ENCODE peak calls at places on chromosome 14, in six cellular contexts. D, P, E, X, A and R are unnamed samples.

GRCh38 chr14:61420326-61420725 is 98.9 kb downstream of the PRKCH start:
- DNase-seq in D (no peak), P (no peak), E (peak; percentile 65), X (peak; percentile 43), A (no peak), R (no peak)

GRCh38 chr14:45198551-45198950 is 54.5 kb downstream of the MIS18BP1 start:
- DNase-seq in D (no peak), P (no peak), E (no peak), X (no peak), A (no peak), R (peak; percentile 72)

GRCh38 chr14:78721756-78722455 is 551.7 kb downstream of the NRXN3 start:
- DNase-seq in D (no peak), P (no peak), E (no peak), X (no peak), A (peak; percentile 28), R (no peak)

GRCh38 chr14:71665157-71665556 is 267.1 kb upstream of the RGS6 start:
- DNase-seq in D (no peak), P (no peak), E (no peak), X (peak; percentile 39), A (no peak), R (peak; percentile 80)

GRCh38 chr14:92687681-92688433 is 60.6 kb downstream of the LGMN start:
- DNase-seq in D (peak; percentile 59), P (peak; percentile 61), E (peak; percentile 67), X (peak; percentile 33), A (peak; percentile 88), R (no peak)

GRCh38 chr14:22505751-22506710 is 83.0 kb downstream of the DAD1 start:
- DNase-seq in D (no peak), P (no peak), E (no peak), X (no peak), A (no peak), R (no peak)

GRCh38 chr14:31895206-31895605 is 181.9 kb upstream of the ARHGAP5 start:
- DNase-seq in D (no peak), P (no peak), E (no peak), X (no peak), A (no peak), R (peak; percentile 74)

GRCh38 chr14:31339743-31340142 is 80.6 kb downstream of the HEATR5A start:
- DNase-seq in D (no peak), P (no peak), E (no peak), X (no peak), A (no peak), R (no peak)

GRCh38 chr14:92651106-92651792 is 97.2 kb downstream of the LGMN start:
- DNase-seq in D (peak; percentile 42), P (no peak), E (no peak), X (no peak), A (no peak), R (no peak)

GRCh38 chr14:91835920-91836843 is 31.2 kb downstream of the TC2N start:
- DNase-seq in D (peak; percentile 96), P (peak; percentile 86), E (peak; percentile 95), X (no peak), A (peak; percentile 93), R (no peak)

GRCh38 chr14:51455041-51455835 is 196.5 kb upstream of the FRMD6 start:
- DNase-seq in D (no peak), P (no peak), E (no peak), X (no peak), A (no peak), R (no peak)

GRCh38 chr14:95474941-95475340 is 41.5 kb downstream of the SYNE3 start:
- DNase-seq in D (no peak), P (no peak), E (no peak), X (no peak), A (no peak), R (no peak)

GRCh38 chr14:67251573-67252226 is 10.5 kb downstream of the PALS1 start:
- DNase-seq in D (no peak), P (no peak), E (no peak), X (no peak), A (no peak), R (peak; percentile 66)

GRCh38 chr14:72439707-72440106 is 454.2 kb downstream of the DPF3 start:
- DNase-seq in D (no peak), P (no peak), E (no peak), X (no peak), A (no peak), R (no peak)

GRCh38 chr14:61601923-61602732 is 93.2 kb upstream of the HIF1A start:
- DNase-seq in D (no peak), P (no peak), E (peak; percentile 28), X (no peak), A (peak; percentile 84), R (no peak)

DNA sequence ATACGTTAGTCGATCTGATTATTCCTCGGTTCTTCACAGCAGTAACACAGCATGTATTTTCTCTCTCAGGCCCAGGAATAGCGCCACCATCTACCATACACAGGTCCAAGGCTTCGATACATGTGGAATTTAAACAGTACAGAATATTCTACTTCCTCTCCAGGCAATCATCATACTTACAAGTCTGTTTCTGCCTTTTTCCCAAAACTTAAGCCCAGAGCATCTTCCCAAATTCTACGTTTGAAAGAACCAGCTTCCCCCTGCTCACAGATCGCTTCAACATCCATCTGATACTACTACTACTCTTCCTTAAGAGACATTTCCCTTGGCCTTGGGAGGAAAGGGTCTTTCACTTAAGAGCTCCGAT is 626 bp downstream of the TXNDC16 start:
- DNase-seq in D (peak; percentile 15), P (peak; percentile 42), E (peak; percentile 6), X (peak; percentile 62), A (peak; percentile 25), R (peak; percentile 44)
- TF ChIP-seq CTCF in D (no peak), P (peak; percentile 48), E (no peak), X (peak; percentile 15), A (peak; percentile 38), R (peak; percentile 34)

DNA sequence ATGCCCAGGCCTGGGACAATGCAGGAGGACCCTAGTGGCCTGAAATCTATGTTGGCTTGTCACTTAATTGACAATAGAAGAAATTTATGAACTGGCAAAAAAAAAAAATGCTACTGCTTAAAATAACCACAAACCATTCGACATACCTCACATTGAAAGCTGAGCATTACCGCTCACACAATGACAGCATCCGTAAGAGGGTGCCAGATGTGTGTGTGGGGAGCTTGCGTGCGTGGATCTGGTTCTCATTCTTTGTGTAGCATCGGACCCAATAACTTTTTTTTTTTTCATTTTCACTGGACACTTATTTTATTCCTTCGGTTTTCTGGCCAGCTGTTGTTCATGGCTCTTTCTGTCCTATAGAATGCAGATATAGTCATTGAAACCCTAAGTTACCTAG is 216.7 kb downstream of the VRK1 start:
- DNase-seq in D (no peak), P (no peak), E (no peak), X (no peak), A (no peak), R (no peak)
- TF ChIP-seq CTCF in D (no peak), P (no peak), E (no peak), X (no peak), A (no peak), R (no peak)

GRCh38 chr14:49464885-49465284 is 121.3 kb downstream of the RPS29 start:
- DNase-seq in D (no peak), P (peak; percentile 9), E (no peak), X (no peak), A (peak; percentile 14), R (peak; percentile 4)
- TF ChIP-seq CTCF in D (no peak), P (peak; percentile 17), E (no peak), X (no peak), A (peak; percentile 40), R (peak; percentile 26)

DNA sequence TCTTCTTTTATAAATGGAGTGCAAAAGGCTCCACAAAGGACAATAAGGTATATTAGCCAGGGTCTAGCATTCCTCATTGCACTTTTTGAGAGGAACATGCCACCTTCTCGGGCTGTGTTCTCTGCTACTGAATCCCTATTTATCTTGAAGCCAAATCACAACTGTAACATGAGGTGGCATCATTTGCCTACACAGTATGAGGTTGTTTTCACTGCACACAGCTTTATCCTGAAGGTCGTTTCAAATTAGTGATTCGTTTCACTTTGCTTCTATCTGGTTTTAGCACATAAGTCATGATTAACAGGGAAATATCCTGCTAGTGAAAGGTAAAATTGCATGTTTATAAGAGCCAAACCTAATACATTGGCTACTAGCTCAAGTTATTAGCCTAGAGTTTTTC is 153.8 kb downstream of the SLC35F4 start:
- DNase-seq in D (no peak), P (no peak), E (no peak), X (no peak), A (no peak), R (no peak)
- TF ChIP-seq CTCF in D (no peak), P (no peak), E (no peak), X (no peak), A (peak; percentile 29), R (no peak)

GRCh38 chr14:47442206-47442605 is 233.2 kb downstream of the MDGA2 start:
- DNase-seq in D (no peak), P (peak; percentile 46), E (no peak), X (peak; percentile 4), A (peak; percentile 46), R (peak; percentile 8)
- TF ChIP-seq CTCF in D (no peak), P (no peak), E (no peak), X (no peak), A (peak; percentile 53), R (no peak)

DNA sequence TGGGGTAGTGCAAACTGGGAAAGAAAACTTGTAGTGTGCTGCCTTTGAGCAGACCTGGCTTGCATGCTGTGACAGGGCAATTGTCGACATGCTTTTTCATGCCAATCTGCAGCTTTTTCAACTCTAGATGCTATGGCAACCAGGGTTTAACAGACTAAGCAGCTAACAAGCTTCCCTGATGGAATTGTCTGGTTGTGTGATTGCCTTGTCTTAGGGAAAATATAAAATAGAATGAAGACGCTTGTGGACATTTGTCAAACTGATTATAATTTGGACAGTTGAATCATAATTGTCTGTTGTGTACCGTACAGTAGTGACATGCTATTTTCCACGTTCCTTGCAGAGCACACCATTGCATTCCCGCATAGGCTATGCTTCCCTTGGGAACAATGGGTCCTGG is 113.0 kb downstream of the FOXG1 start:
- DNase-seq in D (no peak), P (no peak), E (no peak), X (no peak), A (no peak), R (no peak)
- TF ChIP-seq CTCF in D (no peak), P (no peak), E (no peak), X (no peak), A (no peak), R (no peak)

GRCh38 chr14:36910578-36910977 is 248.9 kb downstream of the PAX9 start:
- DNase-seq in D (no peak), P (no peak), E (no peak), X (no peak), A (no peak), R (no peak)
- TF ChIP-seq CTCF in D (no peak), P (no peak), E (no peak), X (no peak), A (no peak), R (no peak)

DNA sequence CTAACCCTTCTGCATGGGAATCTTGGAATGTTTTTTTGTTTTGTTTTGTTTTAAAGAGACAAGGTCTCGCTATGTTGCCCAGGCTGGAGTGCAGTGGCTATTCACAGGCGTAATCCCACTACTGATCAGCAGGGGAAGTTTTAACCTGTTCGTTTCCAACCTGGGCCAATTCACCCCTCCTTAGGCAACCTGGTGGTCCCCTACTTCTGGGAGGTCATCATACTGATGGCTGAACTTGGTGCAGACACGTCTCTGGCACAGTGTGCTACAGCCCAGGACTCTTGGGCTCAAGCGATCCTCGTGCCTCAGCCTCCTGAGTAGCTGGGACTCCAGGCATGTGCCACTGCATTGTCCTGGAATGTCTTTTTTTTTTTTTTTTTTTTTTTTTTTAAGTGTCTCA is 48.9 kb upstream of the ISM2 start:
- DNase-seq in D (no peak), P (no peak), E (no peak), X (no peak), A (no peak), R (no peak)
- TF ChIP-seq CTCF in D (no peak), P (peak; percentile 12), E (no peak), X (peak; percentile 7), A (peak; percentile 17), R (peak; percentile 14)